ENCODE peak calls at places on chromosomes 11 and 22, in four cellular contexts. W, A, T and Z are unnamed samples.

GRCh38 chr11:126892781-126893180 is 107.8 kb downstream of the KIRREL3 start:
- DNase-seq in W (no peak), A (peak; percentile 7), T (no peak), Z (no peak)

GRCh38 chr11:34242037-34242625 is 115.7 kb downstream of the ABTB2 start:
- DNase-seq in W (no peak), A (no peak), T (peak; percentile 55), Z (no peak)

GRCh38 chr11:59999732-60000131 is 17.2 kb upstream of the OOSP4B start:
- DNase-seq in W (no peak), A (no peak), T (no peak), Z (no peak)

GRCh38 chr11:129950319-129951034 is 52.2 kb downstream of the PRDM10 start:
- DNase-seq in W (no peak), A (no peak), T (peak; percentile 22), Z (no peak)

GRCh38 chr11:438101-438844 is 3.5 kb downstream of the ANO9 start:
- DNase-seq in W (no peak), A (no peak), T (no peak), Z (no peak)

GRCh38 chr11:93817426-93818348 is 32.7 kb downstream of the VSTM5 start:
- DNase-seq in W (no peak), A (no peak), T (peak; percentile 49), Z (no peak)

GRCh38 chr11:35855685-35856084 is 88.2 kb upstream of the LDLRAD3 start:
- DNase-seq in W (no peak), A (no peak), T (no peak), Z (no peak)

GRCh38 chr11:117045956-117046355 is 52.3 kb downstream of the SIK3 start:
- DNase-seq in W (no peak), A (no peak), T (peak; percentile 60), Z (no peak)

GRCh38 chr11:94212898-94213297 is 84.3 kb downstream of the PANX1 start:
- DNase-seq in W (no peak), A (no peak), T (no peak), Z (no peak)

GRCh38 chr11:28090052-28090749 is 17.8 kb downstream of the KIF18A start:
- DNase-seq in W (no peak), A (no peak), T (peak; percentile 63), Z (no peak)

GRCh38 chr22:26314171-26314570 is 114.9 kb upstream of the ASPHD2 start:
- DNase-seq in W (no peak), A (no peak), T (no peak), Z (no peak)

GRCh38 chr11:1305558-1306056 is 3.8 kb downstream of the TOLLIP start:
- DNase-seq in W (no peak), A (no peak), T (no peak), Z (no peak)

GRCh38 chr11:64858467-64859401 is 14.3 kb upstream of the CDC42BPG start:
- DNase-seq in W (no peak), A (no peak), T (no peak), Z (peak; percentile 71)

GRCh38 chr11:72217856-72218745 is 1.5 kb downstream of the FOLR2 start:
- DNase-seq in W (no peak), A (no peak), T (no peak), Z (no peak)

GRCh38 chr11:20226936-20227335 is 66.7 kb upstream of the DBX1 start:
- DNase-seq in W (no peak), A (no peak), T (peak; percentile 14), Z (no peak)

GRCh38 chr11:117000741-117001096 is 97.5 kb downstream of the SIK3 start:
- DNase-seq in W (no peak), A (no peak), T (peak; percentile 32), Z (no peak)

GRCh38 chr11:120168108-120168959 is 30.4 kb upstream of the TRIM29 start:
- DNase-seq in W (no peak), A (no peak), T (peak; percentile 32), Z (no peak)

GRCh38 chr11:7675640-7676039 is 2.3 kb upstream of the CYB5R2 start:
- DNase-seq in W (no peak), A (no peak), T (no peak), Z (no peak)

GRCh38 chr11:20647976-20648565 is 21.3 kb upstream of the NELL1 start:
- DNase-seq in W (peak; percentile 48), A (peak; percentile 66), T (peak; percentile 52), Z (peak; percentile 22)

GRCh38 chr11:76788661-76789442 is 5.7 kb downstream of the TSKU start:
- DNase-seq in W (no peak), A (no peak), T (no peak), Z (no peak)

GRCh38 chr11:46485852-46486443 is 94.4 kb upstream of the CHRM4 start:
- DNase-seq in W (no peak), A (peak; percentile 36), T (no peak), Z (no peak)

GRCh38 chr11:131637469-131638175 is 267.2 kb downstream of the NTM start:
- DNase-seq in W (no peak), A (no peak), T (no peak), Z (no peak)

GRCh38 chr11:75233688-75234295 is 6.8 kb upstream of the TPBGL start:
- DNase-seq in W (peak; percentile 41), A (peak; percentile 90), T (peak; percentile 64), Z (peak; percentile 23)

GRCh38 chr11:18731949-18732821 is 6.2 kb upstream of the IGSF22 start:
- DNase-seq in W (peak; percentile 43), A (peak; percentile 53), T (peak; percentile 41), Z (peak; percentile 61)

GRCh38 chr22:24517446-24517845 is 22.3 kb downstream of the UPB1 start:
- DNase-seq in W (no peak), A (no peak), T (no peak), Z (no peak)
- H3K27ac ChIP-seq in W (no peak overlapping the region), A (no peak overlapping the region), T (no peak overlapping the region), Z (no peak overlapping the region)

DNA sequence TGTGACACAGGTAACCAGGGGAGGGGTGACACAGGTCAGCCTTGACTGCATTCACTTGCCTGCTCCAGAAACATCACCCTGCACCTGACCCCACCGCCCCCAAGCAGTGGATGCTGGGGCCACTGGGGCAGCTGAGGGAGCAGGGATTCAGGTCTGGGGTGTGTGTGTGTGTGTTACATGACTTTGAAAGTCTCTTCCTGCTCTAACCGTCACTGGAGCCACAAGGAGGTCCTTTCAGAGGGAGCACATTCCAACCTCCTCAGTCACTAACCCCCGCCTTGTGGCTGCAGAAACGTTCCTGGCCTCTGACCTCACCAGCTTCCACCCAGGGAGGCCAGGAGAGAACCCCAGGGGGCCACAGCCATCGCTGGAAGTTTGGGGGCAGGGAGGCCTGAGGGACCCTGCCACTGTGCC is 2.9 kb upstream of the FOSL1 start:
- DNase-seq in W (no peak), A (no peak), T (peak; percentile 95), Z (no peak)
- H3K4me3 ChIP-seq in W (no peak overlapping the region), A (no peak overlapping the region), T (peak overlapping the region; percentile 36), Z (no peak overlapping the region)

GRCh38 chr22:49352361-49353169 is 475.1 kb downstream of the BRD1 start:
- DNase-seq in W (no peak), A (no peak), T (no peak), Z (no peak)

GRCh38 chr22:49353185-49353584 is 474.5 kb downstream of the BRD1 start:
- DNase-seq in W (no peak), A (no peak), T (no peak), Z (no peak)

GRCh38 chr22:49349841-49350381 is 477.8 kb downstream of the BRD1 start:
- DNase-seq in W (no peak), A (no peak), T (no peak), Z (no peak)

GRCh38 chr22:49350441-49351121 is 477.1 kb downstream of the BRD1 start:
- DNase-seq in W (no peak), A (no peak), T (no peak), Z (no peak)

DNA sequence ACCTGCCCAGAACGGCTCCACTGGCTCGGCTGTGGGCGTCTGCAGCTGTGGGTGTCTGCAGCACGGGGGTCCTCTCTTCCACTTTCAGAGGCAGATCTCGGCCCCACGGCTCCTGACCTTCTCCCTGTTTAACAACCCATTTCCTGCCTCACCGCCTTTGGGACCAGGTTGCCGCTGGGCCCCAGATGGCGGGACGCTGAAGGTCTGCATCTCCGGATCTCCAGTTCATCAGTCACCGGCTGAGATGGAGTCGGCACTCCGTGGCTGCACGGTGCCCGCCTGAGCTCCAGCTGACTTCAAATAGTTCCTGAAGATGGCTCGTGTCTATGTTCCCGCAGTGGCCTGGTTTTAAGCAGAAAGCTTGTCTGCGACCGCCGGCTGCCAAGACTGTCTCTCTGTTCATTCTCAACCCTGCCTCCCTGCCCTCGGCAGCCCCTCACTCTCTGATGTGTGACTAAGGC is 475.9 kb downstream of the BRD1 start:
- DNase-seq in W (no peak), A (no peak), T (no peak), Z (no peak)
- H3K4me1 ChIP-seq in W (no peaks in the 10 kb centered on the region), A (no peaks in the 10 kb centered on the region), T (no peaks in the 10 kb centered on the region), Z (no peaks in the 10 kb centered on the region)

GRCh38 chr22:37750596-37751162 is 53.8 kb downstream of the TRIOBP start:
- DNase-seq in W (no peak), A (no peak), T (no peak), Z (no peak)

GRCh38 chr22:37747715-37748100 is 50.9 kb downstream of the TRIOBP start:
- DNase-seq in W (no peak), A (no peak), T (peak; percentile 24), Z (no peak)

GRCh38 chr22:37749831-37750595 is 53.2 kb downstream of the TRIOBP start:
- DNase-seq in W (no peak), A (peak; percentile 33), T (peak; percentile 86), Z (no peak)

GRCh38 chr22:37748659-37749058 is 51.8 kb downstream of the TRIOBP start:
- DNase-seq in W (no peak), A (no peak), T (no peak), Z (no peak)

DNA sequence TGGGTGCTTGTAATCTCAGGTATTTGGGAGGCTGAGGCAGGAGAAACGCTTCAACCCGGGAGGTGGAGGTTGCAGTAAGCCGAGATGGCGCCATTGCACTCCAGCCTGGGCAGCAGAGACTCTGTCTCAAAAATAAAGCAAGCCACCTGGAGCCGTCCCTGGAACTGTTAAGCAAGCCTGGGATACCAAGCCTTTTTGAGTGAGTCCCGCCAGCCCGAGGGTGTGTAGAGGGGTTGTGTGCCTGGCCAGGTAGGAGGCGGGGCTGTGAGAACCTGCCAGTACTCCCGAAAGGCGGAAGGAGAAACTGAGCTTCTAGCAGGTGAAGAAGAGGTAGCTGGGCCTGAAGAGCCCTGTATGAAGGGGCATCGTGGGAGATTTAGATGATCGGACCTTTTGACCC is 52.4 kb downstream of the TRIOBP start:
- DNase-seq in W (no peak), A (no peak), T (no peak), Z (no peak)
- H3K27ac ChIP-seq in W (no peak overlapping the region), A (peak overlapping the region; percentile 84), T (peak overlapping the region; percentile 63), Z (no peak overlapping the region)